ENCODE peak calls at places on chromosomes 2 and 18, in seven cellular contexts. One of them, this sample, is unnamed.

GRCh38 chr2:128448331-128449225 is 129.9 kb upstream of the HS6ST1 start:
- DNase-seq in astrocyte: no peak
- DNase-seq in OCI-LY7: no peak
- DNase-seq in cardiac muscle cell: no peak
- DNase-seq in AG04450: no peak
- DNase-seq in psoas muscle: no peak
- DNase-seq in heart left ventricle: peak
- DNase-seq in this sample: no peak

GRCh38 chr2:28692411-28692810 is 59.2 kb upstream of the PPP1CB start:
- DNase-seq in OCI-LY7: no peak
- DNase-seq in AG04450: no peak
- DNase-seq in cardiac muscle cell: no peak
- DNase-seq in heart left ventricle: no peak
- DNase-seq in astrocyte: no peak
- DNase-seq in psoas muscle: no peak
- DNase-seq in this sample: no peak

GRCh38 chr18:70337139-70337972 is 48.5 kb downstream of the SOCS6 start:
- DNase-seq in cardiac muscle cell: peak
- DNase-seq in astrocyte: peak
- DNase-seq in psoas muscle: peak
- DNase-seq in heart left ventricle: no peak
- DNase-seq in AG04450: peak
- DNase-seq in OCI-LY7: no peak
- DNase-seq in this sample: peak

GRCh38 chr2:141348481-141348880 is 782.3 kb downstream of the LRP1B start:
- DNase-seq in OCI-LY7: no peak
- DNase-seq in astrocyte: peak
- DNase-seq in AG04450: peak
- DNase-seq in cardiac muscle cell: no peak
- DNase-seq in psoas muscle: no peak
- DNase-seq in heart left ventricle: no peak
- DNase-seq in this sample: no peak

GRCh38 chr2:95270541-95271081 is 3.6 kb upstream of the PROM2 start:
- DNase-seq in astrocyte: no peak
- DNase-seq in heart left ventricle: peak
- DNase-seq in cardiac muscle cell: no peak
- DNase-seq in AG04450: no peak
- DNase-seq in OCI-LY7: no peak
- DNase-seq in psoas muscle: no peak
- DNase-seq in this sample: no peak

GRCh38 chr2:164146478-164146877 is 410.7 kb upstream of the FIGN start:
- DNase-seq in AG04450: no peak
- DNase-seq in cardiac muscle cell: no peak
- DNase-seq in heart left ventricle: no peak
- DNase-seq in astrocyte: peak
- DNase-seq in psoas muscle: no peak
- DNase-seq in OCI-LY7: no peak
- DNase-seq in this sample: no peak

GRCh38 chr2:196174424-196174823 is 3.0 kb upstream of the STK17B start:
- DNase-seq in psoas muscle: no peak
- DNase-seq in AG04450: no peak
- DNase-seq in cardiac muscle cell: no peak
- DNase-seq in astrocyte: no peak
- DNase-seq in OCI-LY7: peak
- DNase-seq in heart left ventricle: no peak
- DNase-seq in this sample: no peak

GRCh38 chr18:55179460-55180195 is 220.4 kb upstream of the CCDC68 start:
- DNase-seq in psoas muscle: no peak
- DNase-seq in astrocyte: peak
- DNase-seq in OCI-LY7: no peak
- DNase-seq in AG04450: peak
- DNase-seq in heart left ventricle: no peak
- DNase-seq in cardiac muscle cell: no peak
- DNase-seq in this sample: no peak

GRCh38 chr2:139018252-139018651 is 238.1 kb upstream of the NXPH2 start:
- DNase-seq in cardiac muscle cell: no peak
- DNase-seq in astrocyte: no peak
- DNase-seq in psoas muscle: no peak
- DNase-seq in AG04450: no peak
- DNase-seq in OCI-LY7: no peak
- DNase-seq in heart left ventricle: no peak
- DNase-seq in this sample: no peak

GRCh38 chr2:166516712-166517303 is 22.8 kb upstream of the SCN7A start:
- DNase-seq in AG04450: peak
- DNase-seq in heart left ventricle: peak
- DNase-seq in OCI-LY7: peak
- DNase-seq in psoas muscle: no peak
- DNase-seq in cardiac muscle cell: peak
- DNase-seq in astrocyte: no peak
- DNase-seq in this sample: no peak

GRCh38 chr2:43022896-43023295 is 203.5 kb downstream of the ZFP36L2 start:
- DNase-seq in psoas muscle: no peak
- DNase-seq in astrocyte: no peak
- DNase-seq in heart left ventricle: no peak
- DNase-seq in AG04450: no peak
- DNase-seq in cardiac muscle cell: no peak
- DNase-seq in OCI-LY7: no peak
- DNase-seq in this sample: no peak

GRCh38 chr2:45681675-45682074 is 30.2 kb downstream of the PRKCE start:
- DNase-seq in OCI-LY7: no peak
- DNase-seq in heart left ventricle: no peak
- DNase-seq in astrocyte: peak
- DNase-seq in AG04450: peak
- DNase-seq in psoas muscle: peak
- DNase-seq in cardiac muscle cell: no peak
- DNase-seq in this sample: peak

DNA sequence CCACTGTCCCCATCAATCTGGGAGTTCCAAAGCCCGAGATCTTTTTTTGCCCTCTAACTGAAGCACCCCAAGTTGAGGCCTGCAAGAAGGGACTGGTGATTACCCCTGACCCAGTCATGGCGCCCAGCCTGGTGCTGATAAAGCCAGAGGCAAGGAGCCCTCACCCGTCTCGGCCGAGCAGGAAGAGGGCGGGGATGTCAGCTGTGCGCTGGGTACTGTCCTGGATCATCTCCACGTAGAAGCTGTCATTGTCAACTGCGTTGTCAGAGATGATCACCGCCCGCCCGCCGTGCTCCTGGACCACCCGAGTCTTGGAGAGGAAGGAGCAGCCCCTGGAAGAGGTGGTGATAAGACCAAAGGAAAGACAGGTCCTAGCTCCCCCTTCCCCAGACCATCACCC is 4.4 kb downstream of the PRADC1 start:
- DNase-seq in OCI-LY7: no peak
- DNase-seq in cardiac muscle cell: no peak
- DNase-seq in psoas muscle: no peak
- DNase-seq in heart left ventricle: no peak
- DNase-seq in AG04450: no peak
- DNase-seq in astrocyte: no peak
- DNase-seq in this sample: no peak
- TF ChIP-seq CTCF in OCI-LY7: no peak
- TF ChIP-seq CTCF in cardiac muscle cell: no peak
- TF ChIP-seq CTCF in psoas muscle: no peak
- TF ChIP-seq CTCF in heart left ventricle: no peak
- TF ChIP-seq CTCF in AG04450: no peak
- TF ChIP-seq CTCF in astrocyte: no peak
- TF ChIP-seq CTCF in this sample: no peak

GRCh38 chr2:237431856-237432255 is 17.9 kb upstream of the COL6A3 start:
- DNase-seq in OCI-LY7: no peak
- DNase-seq in heart left ventricle: no peak
- DNase-seq in cardiac muscle cell: no peak
- DNase-seq in astrocyte: peak
- DNase-seq in psoas muscle: no peak
- DNase-seq in AG04450: no peak
- DNase-seq in this sample: no peak

GRCh38 chr2:237427807-237428506 is 14.0 kb upstream of the COL6A3 start:
- DNase-seq in AG04450: no peak
- DNase-seq in heart left ventricle: no peak
- DNase-seq in OCI-LY7: no peak
- DNase-seq in astrocyte: no peak
- DNase-seq in cardiac muscle cell: no peak
- DNase-seq in psoas muscle: no peak
- DNase-seq in this sample: no peak

GRCh38 chr2:237431372-237431771 is 17.4 kb upstream of the COL6A3 start:
- DNase-seq in AG04450: no peak
- DNase-seq in OCI-LY7: no peak
- DNase-seq in psoas muscle: no peak
- DNase-seq in cardiac muscle cell: no peak
- DNase-seq in astrocyte: peak
- DNase-seq in heart left ventricle: no peak
- DNase-seq in this sample: no peak

GRCh38 chr2:237432484-237433092 is 18.6 kb upstream of the COL6A3 start:
- DNase-seq in heart left ventricle: no peak
- DNase-seq in cardiac muscle cell: no peak
- DNase-seq in AG04450: no peak
- DNase-seq in OCI-LY7: no peak
- DNase-seq in astrocyte: peak
- DNase-seq in psoas muscle: no peak
- DNase-seq in this sample: peak

DNA sequence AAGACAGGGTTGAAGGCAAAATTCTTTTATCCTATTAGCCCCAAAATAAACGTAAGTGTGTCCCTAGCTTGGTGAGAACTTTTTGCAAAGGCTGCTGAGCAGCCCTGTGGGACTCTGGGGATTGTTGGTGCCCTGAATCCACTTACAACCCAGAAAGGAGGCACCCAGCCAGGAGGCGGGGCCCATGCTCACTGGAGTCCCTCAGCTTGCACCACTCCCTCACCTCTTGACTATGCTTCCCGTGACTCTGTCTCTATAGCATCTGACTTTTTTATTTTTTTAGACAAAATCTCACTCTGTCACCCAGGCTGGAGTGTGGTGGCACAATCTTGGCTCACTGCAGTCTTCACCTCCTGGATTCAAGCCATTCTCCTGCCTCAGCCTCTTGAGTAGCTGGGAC is 15.8 kb upstream of the COL6A3 start:
- DNase-seq in OCI-LY7: no peak
- DNase-seq in astrocyte: no peak
- DNase-seq in psoas muscle: no peak
- DNase-seq in cardiac muscle cell: no peak
- DNase-seq in AG04450: no peak
- DNase-seq in heart left ventricle: no peak
- DNase-seq in this sample: no peak
- H3K27ac ChIP-seq in OCI-LY7: no peak
- H3K27ac ChIP-seq in astrocyte: peak
- H3K27ac ChIP-seq in psoas muscle: no peak
- H3K27ac ChIP-seq in cardiac muscle cell: no peak
- H3K27ac ChIP-seq in AG04450: no peak
- H3K27ac ChIP-seq in heart left ventricle: no peak
- H3K27ac ChIP-seq in this sample: no peak

GRCh38 chr2:233130024-233130423 is 69.9 kb downstream of the INPP5D start:
- DNase-seq in OCI-LY7: no peak
- DNase-seq in heart left ventricle: no peak
- DNase-seq in cardiac muscle cell: no peak
- DNase-seq in psoas muscle: no peak
- DNase-seq in AG04450: no peak
- DNase-seq in astrocyte: no peak
- DNase-seq in this sample: no peak

GRCh38 chr2:233131991-233132390 is 71.8 kb downstream of the INPP5D start:
- DNase-seq in astrocyte: peak
- DNase-seq in AG04450: no peak
- DNase-seq in OCI-LY7: no peak
- DNase-seq in heart left ventricle: no peak
- DNase-seq in cardiac muscle cell: no peak
- DNase-seq in psoas muscle: no peak
- DNase-seq in this sample: no peak

GRCh38 chr2:233130481-233130970 is 70.4 kb downstream of the INPP5D start:
- DNase-seq in cardiac muscle cell: no peak
- DNase-seq in AG04450: no peak
- DNase-seq in astrocyte: no peak
- DNase-seq in OCI-LY7: no peak
- DNase-seq in psoas muscle: no peak
- DNase-seq in heart left ventricle: no peak
- DNase-seq in this sample: no peak

GRCh38 chr2:233133239-233133638 is 73.1 kb downstream of the INPP5D start:
- DNase-seq in cardiac muscle cell: no peak
- DNase-seq in astrocyte: no peak
- DNase-seq in psoas muscle: no peak
- DNase-seq in AG04450: no peak
- DNase-seq in heart left ventricle: no peak
- DNase-seq in OCI-LY7: no peak
- DNase-seq in this sample: no peak

DNA sequence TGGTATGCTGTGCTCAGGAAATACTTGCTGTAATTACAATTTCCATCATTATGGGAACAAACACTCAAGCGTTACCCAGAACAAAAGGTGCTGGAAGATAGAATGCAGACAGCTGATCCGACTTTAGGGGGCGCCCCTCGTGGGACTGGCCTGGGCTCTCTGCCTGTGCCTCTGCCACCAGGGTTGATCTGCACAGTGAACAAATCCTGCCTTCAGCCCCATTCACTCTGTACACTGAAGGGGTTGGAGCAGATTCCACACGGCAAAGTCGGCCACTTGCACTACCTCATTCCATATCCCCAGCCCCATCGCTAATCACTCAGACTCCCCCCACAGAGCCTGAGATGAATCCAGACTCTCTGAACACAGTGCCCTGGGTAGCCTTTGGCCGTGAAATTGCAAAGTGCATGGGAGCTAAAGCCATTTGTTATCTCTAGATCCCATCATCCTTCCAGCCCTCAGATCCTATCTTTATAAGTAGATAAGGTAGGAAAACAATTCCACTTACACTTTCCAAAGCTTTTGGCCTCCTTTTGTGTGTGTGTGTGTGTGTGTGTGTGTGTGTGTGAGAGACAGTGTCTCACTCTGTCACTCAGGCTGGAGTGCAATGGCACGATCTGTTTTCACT is 69.3 kb downstream of the INPP5D start:
- DNase-seq in astrocyte: no peak
- DNase-seq in AG04450: no peak
- DNase-seq in heart left ventricle: no peak
- DNase-seq in OCI-LY7: no peak
- DNase-seq in psoas muscle: no peak
- DNase-seq in cardiac muscle cell: no peak
- DNase-seq in this sample: no peak
- TF ChIP-seq CTCF in astrocyte: no peak
- TF ChIP-seq CTCF in AG04450: no peak
- TF ChIP-seq CTCF in heart left ventricle: no peak
- TF ChIP-seq CTCF in OCI-LY7: peak
- TF ChIP-seq CTCF in psoas muscle: no peak
- TF ChIP-seq CTCF in cardiac muscle cell: peak
- TF ChIP-seq CTCF in this sample: no peak

DNA sequence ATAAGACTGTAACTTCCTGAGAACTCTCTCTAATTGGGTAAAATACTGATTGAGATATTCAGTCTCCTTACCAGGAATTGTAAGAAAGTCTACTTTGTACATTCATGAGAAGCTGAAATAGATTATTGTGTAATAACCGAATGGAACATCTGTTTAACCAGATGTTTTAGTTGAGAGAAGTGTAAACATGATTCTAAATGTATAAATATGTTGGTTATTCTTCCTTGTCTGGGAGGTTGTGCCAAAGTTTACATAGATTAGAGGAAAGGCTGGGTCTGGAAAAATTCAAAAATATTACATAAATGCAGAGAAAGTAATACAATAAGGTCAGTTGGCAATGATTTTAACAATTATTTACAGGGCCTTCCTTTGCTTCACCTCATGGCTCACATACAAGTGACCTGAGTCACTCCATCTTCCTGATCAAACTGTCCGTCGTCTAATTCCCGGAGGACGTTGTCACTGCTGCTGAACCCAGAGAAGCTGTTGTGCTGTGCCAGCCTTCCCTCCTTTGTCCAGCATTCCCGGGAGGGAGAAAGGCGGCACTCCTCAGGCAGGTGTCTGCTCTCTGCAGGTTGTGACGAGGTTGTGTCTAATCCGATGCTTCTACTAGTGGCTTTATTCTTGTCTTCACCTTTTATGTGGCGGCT is 55.9 kb downstream of the MOB4 start:
- DNase-seq in cardiac muscle cell: no peak
- DNase-seq in astrocyte: peak
- DNase-seq in psoas muscle: no peak
- DNase-seq in OCI-LY7: no peak
- DNase-seq in AG04450: peak
- DNase-seq in heart left ventricle: no peak
- DNase-seq in this sample: peak
- H3K27ac ChIP-seq in cardiac muscle cell: no peak
- H3K27ac ChIP-seq in astrocyte: no peak
- H3K27ac ChIP-seq in psoas muscle: no peak
- H3K27ac ChIP-seq in OCI-LY7: no peak
- H3K27ac ChIP-seq in AG04450: peak
- H3K27ac ChIP-seq in heart left ventricle: peak
- H3K27ac ChIP-seq in this sample: peak

This sample was measured in RWPE1.